ENCODE peak calls at places on chromosomes 16 and 17, in four cellular contexts. One of them, this sample, is unnamed.

GRCh38 chr16:50928065-50928464 is 186.2 kb downstream of the CYLD start:
- DNase-seq in fibroblast of mammary gland: no peak
- DNase-seq in trophoblast cell: no peak
- DNase-seq in adrenal gland: no peak
- DNase-seq in this sample: no peak

GRCh38 chr16:24088767-24089166 is 167.4 kb upstream of the CACNG3 start:
- DNase-seq in fibroblast of mammary gland: no peak
- DNase-seq in trophoblast cell: no peak
- DNase-seq in adrenal gland: no peak
- DNase-seq in this sample: no peak

GRCh38 chr17:57085448-57086068 is 512 bp downstream of the AKAP1 start:
- DNase-seq in fibroblast of mammary gland: peak
- DNase-seq in trophoblast cell: peak
- DNase-seq in adrenal gland: peak
- DNase-seq in this sample: peak

GRCh38 chr17:15306406-15306970 is 34.9 kb downstream of the TEKT3 start:
- DNase-seq in fibroblast of mammary gland: peak
- DNase-seq in trophoblast cell: no peak
- DNase-seq in adrenal gland: no peak
- DNase-seq in this sample: no peak

GRCh38 chr17:72407336-72408121 is 286.7 kb downstream of the SOX9 start:
- DNase-seq in fibroblast of mammary gland: peak
- DNase-seq in trophoblast cell: peak
- DNase-seq in adrenal gland: peak
- DNase-seq in this sample: peak

GRCh38 chr17:17439971-17440843 is 36.6 kb upstream of the MED9 start:
- DNase-seq in fibroblast of mammary gland: peak
- DNase-seq in trophoblast cell: peak
- DNase-seq in adrenal gland: peak
- DNase-seq in this sample: peak

GRCh38 chr17:6574689-6575595 is 18.6 kb upstream of the PITPNM3 start:
- DNase-seq in fibroblast of mammary gland: peak
- DNase-seq in trophoblast cell: peak
- DNase-seq in adrenal gland: no peak
- DNase-seq in this sample: peak

GRCh38 chr16:86065711-86066110 is 166.7 kb downstream of the IRF8 start:
- DNase-seq in fibroblast of mammary gland: no peak
- DNase-seq in trophoblast cell: no peak
- DNase-seq in adrenal gland: no peak
- DNase-seq in this sample: no peak

GRCh38 chr17:57312242-57312641 is 55.9 kb downstream of the MSI2 start:
- DNase-seq in fibroblast of mammary gland: no peak
- DNase-seq in trophoblast cell: no peak
- DNase-seq in adrenal gland: no peak
- DNase-seq in this sample: peak

GRCh38 chr17:28940675-28941074 is 10.6 kb downstream of the PHF12 start:
- DNase-seq in fibroblast of mammary gland: no peak
- DNase-seq in trophoblast cell: no peak
- DNase-seq in adrenal gland: no peak
- DNase-seq in this sample: no peak

GRCh38 chr17:56867948-56868376 is 34.0 kb downstream of the DGKE start:
- DNase-seq in fibroblast of mammary gland: peak
- DNase-seq in trophoblast cell: peak
- DNase-seq in adrenal gland: no peak
- DNase-seq in this sample: no peak

GRCh38 chr16:9929836-9930235 is 252.4 kb downstream of the GRIN2A start:
- DNase-seq in fibroblast of mammary gland: no peak
- DNase-seq in trophoblast cell: no peak
- DNase-seq in adrenal gland: no peak
- DNase-seq in this sample: no peak
- H3K4me3 ChIP-seq in fibroblast of mammary gland: no peak
- H3K4me3 ChIP-seq in trophoblast cell: no peak
- H3K4me3 ChIP-seq in adrenal gland: no peak
- H3K4me3 ChIP-seq in this sample: no peak

DNA sequence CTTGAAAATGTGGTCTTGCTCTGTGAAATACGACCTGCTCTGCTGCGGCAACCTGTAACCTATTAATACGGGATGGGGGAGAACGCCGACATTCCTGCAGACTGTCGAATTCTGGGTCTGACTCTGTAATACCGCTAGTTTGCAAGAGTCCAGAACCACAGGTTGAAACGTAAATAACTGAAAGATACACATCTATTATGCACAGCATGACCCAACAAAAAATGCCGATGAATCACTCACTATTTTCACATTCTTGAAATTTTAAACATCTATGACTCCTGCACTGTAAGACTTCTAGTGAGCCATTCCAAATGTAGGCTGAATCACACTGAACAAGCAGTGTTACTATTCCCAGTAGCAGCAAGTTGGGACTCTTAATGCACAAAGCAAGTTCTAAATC is 20.4 kb downstream of the VPS53 start:
- DNase-seq in fibroblast of mammary gland: peak
- DNase-seq in trophoblast cell: peak
- DNase-seq in adrenal gland: no peak
- DNase-seq in this sample: no peak
- H3K4me3 ChIP-seq in fibroblast of mammary gland: no peak
- H3K4me3 ChIP-seq in trophoblast cell: no peak
- H3K4me3 ChIP-seq in adrenal gland: no peak
- H3K4me3 ChIP-seq in this sample: no peak

GRCh38 chr17:66676421-66676820 is 158.5 kb upstream of the CACNG5 start:
- DNase-seq in fibroblast of mammary gland: peak
- DNase-seq in trophoblast cell: peak
- DNase-seq in adrenal gland: no peak
- DNase-seq in this sample: peak

GRCh38 chr17:66670211-66670610 is 164.7 kb upstream of the CACNG5 start:
- DNase-seq in fibroblast of mammary gland: no peak
- DNase-seq in trophoblast cell: no peak
- DNase-seq in adrenal gland: no peak
- DNase-seq in this sample: no peak

GRCh38 chr17:66675273-66675990 is 159.5 kb upstream of the CACNG5 start:
- DNase-seq in fibroblast of mammary gland: no peak
- DNase-seq in trophoblast cell: no peak
- DNase-seq in adrenal gland: no peak
- DNase-seq in this sample: peak

GRCh38 chr17:66675991-66676371 is 158.9 kb upstream of the CACNG5 start:
- DNase-seq in fibroblast of mammary gland: peak
- DNase-seq in trophoblast cell: no peak
- DNase-seq in adrenal gland: no peak
- DNase-seq in this sample: no peak

GRCh38 chr17:66673668-66674276 is 161.1 kb upstream of the CACNG5 start:
- DNase-seq in fibroblast of mammary gland: peak
- DNase-seq in trophoblast cell: peak
- DNase-seq in adrenal gland: peak
- DNase-seq in this sample: peak
- H3K4me3 ChIP-seq in fibroblast of mammary gland: no peak
- H3K4me3 ChIP-seq in trophoblast cell: no peak
- H3K4me3 ChIP-seq in adrenal gland: no peak
- H3K4me3 ChIP-seq in this sample: no peak

GRCh38 chr17:64500487-64500859 is 3.6 kb upstream of the POLG2 start:
- DNase-seq in fibroblast of mammary gland: no peak
- DNase-seq in trophoblast cell: no peak
- DNase-seq in adrenal gland: no peak
- DNase-seq in this sample: no peak
- H3K4me3 ChIP-seq in fibroblast of mammary gland: no peak
- H3K4me3 ChIP-seq in trophoblast cell: no peak
- H3K4me3 ChIP-seq in adrenal gland: no peak
- H3K4me3 ChIP-seq in this sample: peak